ENCODE peak calls at places on chromosomes 13 and 19, in ten cellular contexts. G, Y, L, F, W, J, V, C, M and O are unnamed samples.

GRCh38 chr19:55579766-55580621 is 654 bp downstream of the ZNF579 start:
- DNase-seq in J (no peak), V (peak), G (peak), F (peak), Y (no peak), W (peak), C (peak), L (no peak), M (no peak), O (no peak)

GRCh38 chr13:99281811-99282263 is 23.7 kb upstream of the GPR18 start:
- DNase-seq in W (no peak), J (peak), C (no peak), Y (no peak), L (no peak), M (no peak), G (peak), V (no peak), F (peak), O (peak)

GRCh38 chr13:107099661-107100060 is 531.7 kb upstream of the ARGLU1 start:
- DNase-seq in F (no peak), W (peak), M (no peak), C (peak), Y (no peak), G (peak), J (no peak), V (no peak), L (no peak), O (peak)

GRCh38 chr13:33721719-33722118 is 96.2 kb upstream of the RFC3 start:
- DNase-seq in M (no peak), Y (no peak), W (peak), G (peak), J (no peak), C (peak), V (no peak), L (no peak), F (no peak), O (peak)

GRCh38 chr19:2359992-2360875 is at the start of gene TMPRSS9:
- DNase-seq in V (no peak), W (no peak), M (no peak), C (no peak), F (no peak), L (no peak), G (no peak), Y (no peak), J (no peak), O (no peak)

GRCh38 chr13:101289764-101290163 is 126.5 kb downstream of the NALCN start:
- DNase-seq in J (no peak), V (peak), M (no peak), G (peak), F (no peak), L (no peak), C (peak), W (peak), Y (peak), O (no peak)

GRCh38 chr13:102812616-102813287 is 13.8 kb downstream of the BIVM start:
- DNase-seq in G (no peak), Y (no peak), J (no peak), L (no peak), W (peak), F (no peak), C (peak), V (no peak), M (no peak), O (no peak)

GRCh38 chr13:98189841-98190505 is 12.9 kb upstream of the RNF113B start:
- DNase-seq in J (peak), Y (no peak), W (no peak), C (no peak), M (no peak), L (no peak), V (peak), F (peak), G (no peak), O (no peak)

GRCh38 chr19:11017275-11018035 is 56.6 kb downstream of the SMARCA4 start:
- DNase-seq in W (no peak), M (no peak), F (no peak), G (no peak), Y (no peak), J (no peak), C (no peak), L (no peak), V (no peak), O (no peak)

GRCh38 chr13:43574601-43575000 is 212.2 kb downstream of the ENOX1 start:
- DNase-seq in W (no peak), M (no peak), V (no peak), L (no peak), G (no peak), F (no peak), Y (no peak), C (no peak), J (no peak), O (no peak)

GRCh38 chr13:48570225-48570828 is 37.4 kb upstream of the RCBTB2 start:
- DNase-seq in M (no peak), C (no peak), Y (no peak), F (no peak), W (no peak), J (no peak), G (no peak), L (no peak), V (no peak), O (no peak)

GRCh38 chr13:99686157-99686572 is 184.9 kb downstream of the TM9SF2 start:
- DNase-seq in G (peak), M (no peak), J (peak), L (no peak), W (peak), F (peak), C (peak), V (no peak), Y (no peak), O (no peak)

GRCh38 chr13:46354143-46355087 is 32.6 kb downstream of the RUBCNL start:
- DNase-seq in Y (no peak), M (peak), F (no peak), C (peak), J (no peak), L (no peak), W (peak), G (peak), V (no peak), O (peak)

GRCh38 chr13:40130871-40131636 is 475.6 kb downstream of the COG6 start:
- DNase-seq in F (no peak), L (no peak), J (peak), C (peak), W (peak), G (peak), M (peak), Y (no peak), V (no peak), O (no peak)

GRCh38 chr13:99468971-99469545 is 32.2 kb upstream of the TM9SF2 start:
- DNase-seq in C (peak), G (no peak), M (no peak), J (no peak), V (no peak), F (no peak), L (no peak), Y (no peak), W (no peak), O (no peak)

GRCh38 chr19:43738780-43739211 is 16.0 kb downstream of the SMG9 start:
- DNase-seq in F (no peak), W (no peak), J (no peak), G (no peak), Y (no peak), C (no peak), V (no peak), M (no peak), L (no peak), O (no peak)

GRCh38 chr13:91270031-91270430 is 77.5 kb upstream of the MIR17HG start:
- DNase-seq in W (peak), M (peak), J (no peak), L (no peak), Y (no peak), V (no peak), F (no peak), C (no peak), G (no peak), O (no peak)

GRCh38 chr19:15091918-15092753 is 10.1 kb downstream of the OR1I1 start:
- DNase-seq in M (no peak), J (peak), W (peak), G (peak), Y (peak), F (peak), L (no peak), C (peak), V (peak), O (no peak)

GRCh38 chr19:9913237-9914000 is 22.9 kb downstream of the OLFM2 start:
- DNase-seq in Y (no peak), C (no peak), W (no peak), M (no peak), L (no peak), G (no peak), V (no peak), J (peak), F (no peak), O (no peak)

GRCh38 chr19:56671613-56671994 is at the start of gene ZNF835:
- DNase-seq in L (peak), V (no peak), G (no peak), W (peak), F (peak), J (peak), Y (peak), M (no peak), C (peak), O (no peak)

GRCh38 chr19:45852941-45853340 is 10.0 kb downstream of the SYMPK start:
- DNase-seq in L (no peak), W (no peak), Y (no peak), G (no peak), M (no peak), C (no peak), V (no peak), J (no peak), F (no peak), O (no peak)

GRCh38 chr13:110528911-110529310 is 32.6 kb downstream of the RAB20 start:
- DNase-seq in C (no peak), Y (no peak), V (no peak), G (no peak), J (no peak), W (no peak), M (no peak), F (no peak), L (no peak), O (no peak)

GRCh38 chr13:98746968-98747367 is 5.5 kb downstream of the SLC15A1 start:
- DNase-seq in G (peak), F (no peak), L (no peak), J (no peak), M (no peak), C (peak), V (no peak), Y (no peak), W (peak), O (no peak)

GRCh38 chr19:9839415-9839814 is 4.3 kb downstream of the PIN1 start:
- DNase-seq in L (no peak), G (no peak), C (no peak), M (no peak), Y (no peak), V (no peak), F (no peak), J (no peak), W (peak), O (no peak)

GRCh38 chr19:38079926-38080380 is 144.1 kb downstream of the DPF1 start:
- DNase-seq in J (no peak), Y (no peak), W (peak), G (peak), M (peak), L (no peak), V (peak), F (no peak), C (peak), O (peak)

GRCh38 chr13:97441414-97441813 is 7.4 kb downstream of the RAP2A start:
- DNase-seq in G (no peak), J (no peak), L (no peak), W (no peak), C (no peak), F (no peak), V (no peak), M (no peak), Y (no peak), O (no peak)

GRCh38 chr13:51805925-51806324 is 2.0 kb upstream of the DHRS12 start:
- DNase-seq in W (no peak), C (no peak), Y (no peak), V (no peak), G (no peak), J (no peak), M (no peak), L (no peak), F (no peak), O (no peak)

GRCh38 chr19:16801599-16801998 is 27.6 kb upstream of the SIN3B start:
- DNase-seq in Y (no peak), L (no peak), M (no peak), V (no peak), J (peak), C (peak), G (peak), W (peak), F (no peak), O (peak)

GRCh38 chr13:24626449-24626848 is 53.8 kb upstream of the ATP12A start:
- DNase-seq in Y (no peak), J (no peak), G (no peak), V (no peak), L (no peak), F (no peak), M (no peak), C (no peak), W (no peak), O (no peak)

GRCh38 chr13:64928704-64929499 is 2301.2 kb downstream of the PCDH9 start:
- DNase-seq in J (no peak), F (no peak), V (no peak), G (peak), M (peak), Y (no peak), L (no peak), C (peak), W (peak), O (peak)

GRCh38 chr19:4618019-4618418 is 21.3 kb upstream of the TNFAIP8L1 start:
- DNase-seq in C (no peak), G (no peak), F (no peak), M (no peak), L (no peak), V (no peak), J (no peak), W (no peak), Y (no peak), O (no peak)

GRCh38 chr13:30907167-30907761 is 1.2 kb downstream of the MEDAG start:
- DNase-seq in Y (no peak), G (peak), C (peak), V (no peak), F (no peak), J (no peak), W (peak), L (no peak), M (no peak), O (no peak)